ENCODE peak calls at places on chromosomes 3 and 15, in nine cellular contexts. W is anterior cingulate cortex; T is activated naive CD4-positive, alpha-beta T cell; A is B cell; N is AG09309; Q is HT1080; E is AG04450; P is coronary artery; L is neural crest cell. M is an unnamed sample.

GRCh38 chr3:109050591-109051167 is 67.3 kb downstream of the MORC1 start:
- DNase-seq in W (no peak), T (no peak), A (peak; percentile 30), N (no peak), Q (peak; percentile 30), E (no peak), P (no peak), L (no peak), M (no peak)

GRCh38 chr3:194592798-194593752 is 40.1 kb downstream of the TMEM44 start:
- DNase-seq in W (no peak), T (no peak), A (peak; percentile 39), N (peak; percentile 100), Q (peak; percentile 99), E (peak; percentile 99), P (no peak), L (no peak), M (no peak)

GRCh38 chr3:44235604-44236484 is 5.8 kb upstream of the TOPAZ1 start:
- DNase-seq in W (peak; percentile 5), T (peak; percentile 16), A (peak; percentile 60), N (peak; percentile 80), Q (peak; percentile 86), E (peak; percentile 60), P (no peak), L (peak; percentile 35), M (peak; percentile 4)

GRCh38 chr3:113035387-113035982 is 44.7 kb downstream of the GTPBP8 start:
- DNase-seq in W (no peak), T (no peak), A (peak; percentile 65), N (no peak), Q (peak; percentile 66), E (no peak), P (no peak), L (peak; percentile 62), M (no peak)

GRCh38 chr3:161323926-161324621 is 47.2 kb downstream of the SPTSSB start:
- DNase-seq in W (no peak), T (no peak), A (no peak), N (no peak), Q (no peak), E (no peak), P (no peak), L (no peak), M (no peak)

GRCh38 chr15:89656116-89656815 is 999 bp upstream of the KIF7 start:
- DNase-seq in W (no peak), T (no peak), A (no peak), N (no peak), Q (peak; percentile 63), E (no peak), P (no peak), L (no peak), M (no peak)

GRCh38 chr3:194587438-194587931 is 45.7 kb downstream of the TMEM44 start:
- DNase-seq in W (no peak), T (no peak), A (no peak), N (no peak), Q (peak; percentile 63), E (no peak), P (peak; percentile 86), L (no peak), M (no peak)

GRCh38 chr3:30347679-30348216 is 258.7 kb upstream of the TGFBR2 start:
- DNase-seq in W (no peak), T (no peak), A (no peak), N (peak; percentile 69), Q (peak; percentile 98), E (no peak), P (no peak), L (no peak), M (no peak)

GRCh38 chr15:98169551-98169950 is 209.0 kb downstream of the ARRDC4 start:
- DNase-seq in W (no peak), T (no peak), A (no peak), N (no peak), Q (no peak), E (no peak), P (no peak), L (no peak), M (no peak)

GRCh38 chr3:143266936-143267335 is 147.4 kb downstream of the CHST2 start:
- DNase-seq in W (no peak), T (no peak), A (peak; percentile 13), N (no peak), Q (no peak), E (no peak), P (no peak), L (no peak), M (no peak)

GRCh38 chr3:41598804-41599481 is 363.0 kb downstream of the ULK4 start:
- DNase-seq in W (no peak), T (no peak), A (no peak), N (no peak), Q (peak; percentile 10), E (peak; percentile 3), P (no peak), L (no peak), M (no peak)

GRCh38 chr15:56815247-56815646 is 81.9 kb upstream of the ZNF280D start:
- DNase-seq in W (no peak), T (no peak), A (no peak), N (no peak), Q (peak; percentile 94), E (no peak), P (no peak), L (no peak), M (no peak)

GRCh38 chr15:51652084-51652668 is 29.1 kb upstream of the SCG3 start:
- DNase-seq in W (no peak), T (no peak), A (no peak), N (no peak), Q (no peak), E (no peak), P (no peak), L (no peak), M (no peak)

GRCh38 chr15:34725565-34725964 is 29.2 kb downstream of the GJD2 start:
- DNase-seq in W (no peak), T (no peak), A (no peak), N (no peak), Q (no peak), E (no peak), P (no peak), L (no peak), M (no peak)

GRCh38 chr15:78229431-78230406 is 4.6 kb downstream of the ACSBG1 start:
- DNase-seq in W (no peak), T (no peak), A (no peak), N (no peak), Q (no peak), E (no peak), P (no peak), L (no peak), M (no peak)

GRCh38 chr15:24966364-24967103 is 11.7 kb downstream of the SNRPN start:
- DNase-seq in W (no peak), T (no peak), A (no peak), N (no peak), Q (peak; percentile 53), E (no peak), P (no peak), L (no peak), M (no peak)

GRCh38 chr15:67680645-67681044 is 138.1 kb downstream of the MAP2K5 start:
- DNase-seq in W (no peak), T (no peak), A (no peak), N (peak; percentile 4), Q (no peak), E (no peak), P (no peak), L (no peak), M (no peak)

GRCh38 chr3:30770387-30770786 is 124.1 kb downstream of the GADL1 start:
- DNase-seq in W (no peak), T (no peak), A (no peak), N (peak; percentile 59), Q (peak; percentile 95), E (peak; percentile 32), P (no peak), L (peak; percentile 6), M (no peak)

GRCh38 chr3:42129014-42129953 is 38.1 kb downstream of the TRAK1 start:
- DNase-seq in W (no peak), T (no peak), A (no peak), N (no peak), Q (no peak), E (no peak), P (no peak), L (no peak), M (no peak)

GRCh38 chr3:30934208-30934550 is 39.7 kb upstream of the GADL1 start:
- DNase-seq in W (no peak), T (no peak), A (peak; percentile 8), N (peak; percentile 47), Q (peak; percentile 15), E (peak; percentile 18), P (no peak), L (no peak), M (no peak)

GRCh38 chr3:2872884-2873283 is 237.3 kb downstream of the IL5RA start:
- DNase-seq in W (no peak), T (no peak), A (no peak), N (no peak), Q (no peak), E (no peak), P (no peak), L (no peak), M (no peak)

GRCh38 chr15:75650908-75651809 is 3.4 kb downstream of the SNX33 start:
- DNase-seq in W (no peak), T (no peak), A (no peak), N (no peak), Q (peak; percentile 59), E (no peak), P (no peak), L (no peak), M (no peak)

GRCh38 chr3:14539384-14540208 is 546 bp downstream of the GRIP2 start:
- DNase-seq in W (no peak), T (no peak), A (no peak), N (no peak), Q (no peak), E (no peak), P (no peak), L (no peak), M (no peak)

GRCh38 chr15:63530235-63530634 is 25.8 kb downstream of the USP3 start:
- DNase-seq in W (no peak), T (no peak), A (no peak), N (no peak), Q (no peak), E (no peak), P (no peak), L (no peak), M (no peak)

GRCh38 chr15:24878153-24878552 is 76.6 kb upstream of the SNRPN start:
- DNase-seq in W (peak; percentile 4), T (no peak), A (peak; percentile 1), N (no peak), Q (no peak), E (no peak), P (no peak), L (no peak), M (peak; percentile 32)

GRCh38 chr3:141603473-141604035 is 116.7 kb downstream of the RASA2 start:
- DNase-seq in W (no peak), T (no peak), A (no peak), N (no peak), Q (no peak), E (no peak), P (no peak), L (no peak), M (no peak)

GRCh38 chr3:188884299-188885043 is 287.3 kb upstream of the TPRG1 start:
- DNase-seq in W (no peak), T (no peak), A (no peak), N (no peak), Q (no peak), E (no peak), P (no peak), L (no peak), M (no peak)

GRCh38 chr3:84547971-84548970 is 410.5 kb upstream of the CADM2 start:
- DNase-seq in W (no peak), T (no peak), A (peak; percentile 12), N (no peak), Q (peak; percentile 33), E (no peak), P (no peak), L (peak; percentile 8), M (peak; percentile 16)

GRCh38 chr3:44983413-44984040 is 7.5 kb downstream of the EXOSC7 start:
- DNase-seq in W (no peak), T (no peak), A (no peak), N (no peak), Q (no peak), E (no peak), P (no peak), L (no peak), M (no peak)

GRCh38 chr15:41801850-41802455 is 25.9 kb upstream of the JMJD7 start:
- DNase-seq in W (no peak), T (no peak), A (no peak), N (no peak), Q (peak; percentile 73), E (no peak), P (no peak), L (no peak), M (no peak)

GRCh38 chr15:61115679-61116078 is 113.4 kb downstream of the RORA start:
- DNase-seq in W (no peak), T (no peak), A (no peak), N (no peak), Q (peak; percentile 53), E (no peak), P (no peak), L (no peak), M (no peak)

M was measured in substantia nigra.